ENCODE peak calls at places on chromosomes 16 and 17, in ten cellular contexts. B is ovary, J is upper lobe of left lung, Z is stomach, A is PC-3, M is OCI-LY7, T is heart left ventricle, H is mammary epithelial cell, U is fibroblast of lung, V is Caco-2. L is an unnamed sample. For H3K4me1, the result is how much of the 10 kb centered on the place peaks cover.

GRCh38 chr17:17028059-17028877 is 14.0 kb upstream of the MPRIP start:
- DNase-seq in B (peak), J (peak), Z (peak), A (peak), M (no peak), T (no peak), H (peak), U (peak), V (peak), L (peak)

GRCh38 chr16:12321363-12321762 is 344.8 kb downstream of the SNX29 start:
- DNase-seq in B (no peak), J (no peak), Z (no peak), A (no peak), M (peak), T (no peak), H (no peak), U (no peak), V (no peak), L (no peak)

GRCh38 chr17:74715144-74715543 is 2.4 kb upstream of the CD300LF start:
- DNase-seq in B (no peak), J (peak), Z (peak), A (peak), M (no peak), T (no peak), H (no peak), U (peak), V (peak), L (peak)

GRCh38 chr16:63714876-63715275 is 1407.0 kb downstream of the CDH11 start:
- DNase-seq in B (no peak), J (no peak), Z (peak), A (no peak), M (no peak), T (no peak), H (no peak), U (no peak), V (no peak), L (no peak)

GRCh38 chr17:79591695-79592094 is 19.2 kb downstream of the RBFOX3 start:
- DNase-seq in B (no peak), J (no peak), Z (no peak), A (no peak), M (no peak), T (no peak), H (no peak), U (no peak), V (no peak), L (no peak)

GRCh38 chr16:87653234-87653633 is 50.9 kb downstream of the JPH3 start:
- DNase-seq in B (no peak), J (no peak), Z (no peak), A (peak), M (peak), T (no peak), H (no peak), U (peak), V (peak), L (no peak)

GRCh38 chr16:1144476-1145382 is 8.2 kb upstream of the CACNA1H start:
- DNase-seq in B (no peak), J (no peak), Z (no peak), A (no peak), M (no peak), T (no peak), H (no peak), U (no peak), V (no peak), L (no peak)

GRCh38 chr17:81683584-81684441 is at the start of the genes ARL16 and HGS:
- DNase-seq in B (peak), J (peak), Z (peak), A (peak), M (peak), T (peak), H (peak), U (peak), V (peak), L (peak)

GRCh38 chr16:88591577-88592021 is 21.4 kb downstream of the ZC3H18 start:
- DNase-seq in B (no peak), J (peak), Z (no peak), A (no peak), M (no peak), T (peak), H (no peak), U (peak), V (no peak), L (no peak)

GRCh38 chr17:55334285-55334684 is 69.5 kb downstream of the HLF start:
- DNase-seq in B (no peak), J (no peak), Z (no peak), A (no peak), M (no peak), T (no peak), H (no peak), U (peak), V (no peak), L (no peak)

GRCh38 chr16:18983565-18984424 is at the start of gene TMC7:
- DNase-seq in B (peak), J (peak), Z (peak), A (peak), M (no peak), T (peak), H (peak), U (peak), V (peak), L (peak)

GRCh38 chr17:9255838-9256237 is 234.5 kb downstream of the NTN1 start:
- DNase-seq in B (no peak), J (no peak), Z (no peak), A (no peak), M (no peak), T (no peak), H (no peak), U (peak), V (no peak), L (no peak)

GRCh38 chr17:83189013-83189672 is 109.7 kb downstream of the METRNL start:
- DNase-seq in B (peak), J (no peak), Z (no peak), A (no peak), M (no peak), T (no peak), H (no peak), U (no peak), V (peak), L (no peak)

GRCh38 chr16:51734220-51734619 is 583.1 kb upstream of the SALL1 start:
- DNase-seq in B (no peak), J (no peak), Z (no peak), A (no peak), M (no peak), T (no peak), H (no peak), U (no peak), V (no peak), L (no peak)

GRCh38 chr17:8055851-8056231 is 17.0 kb downstream of the ALOX15B start:
- DNase-seq in B (peak), J (no peak), Z (no peak), A (no peak), M (no peak), T (no peak), H (no peak), U (no peak), V (no peak), L (peak)

GRCh38 chr17:73205326-73205980 is 12.6 kb downstream of the COG1 start:
- DNase-seq in B (no peak), J (no peak), Z (no peak), A (no peak), M (no peak), T (no peak), H (no peak), U (no peak), V (no peak), L (no peak)

GRCh38 chr17:64118452-64118979 is 11.4 kb downstream of the ERN1 start:
- DNase-seq in B (peak), J (peak), Z (peak), A (no peak), M (no peak), T (peak), H (no peak), U (no peak), V (no peak), L (peak)

GRCh38 chr17:82064433-82065192 is 991 bp downstream of the DUS1L start:
- DNase-seq in B (no peak), J (no peak), Z (peak), A (peak), M (peak), T (no peak), H (peak), U (no peak), V (no peak), L (no peak)

GRCh38 chr17:73271078-73271477 is 9.4 kb upstream of the CPSF4L start:
- DNase-seq in B (no peak), J (no peak), Z (no peak), A (no peak), M (peak), T (no peak), H (peak), U (no peak), V (no peak), L (no peak)

GRCh38 chr16:69410285-69410990 is 14.0 kb upstream of the CYB5B start:
- DNase-seq in B (no peak), J (no peak), Z (no peak), A (peak), M (no peak), T (no peak), H (peak), U (peak), V (no peak), L (no peak)
- H3K4me1 ChIP-seq in B (under half), J (under half), Z (under half), A (under half), M (under half), T (under half), H (under half), U (under half), V (under half), L (under half)

DNA sequence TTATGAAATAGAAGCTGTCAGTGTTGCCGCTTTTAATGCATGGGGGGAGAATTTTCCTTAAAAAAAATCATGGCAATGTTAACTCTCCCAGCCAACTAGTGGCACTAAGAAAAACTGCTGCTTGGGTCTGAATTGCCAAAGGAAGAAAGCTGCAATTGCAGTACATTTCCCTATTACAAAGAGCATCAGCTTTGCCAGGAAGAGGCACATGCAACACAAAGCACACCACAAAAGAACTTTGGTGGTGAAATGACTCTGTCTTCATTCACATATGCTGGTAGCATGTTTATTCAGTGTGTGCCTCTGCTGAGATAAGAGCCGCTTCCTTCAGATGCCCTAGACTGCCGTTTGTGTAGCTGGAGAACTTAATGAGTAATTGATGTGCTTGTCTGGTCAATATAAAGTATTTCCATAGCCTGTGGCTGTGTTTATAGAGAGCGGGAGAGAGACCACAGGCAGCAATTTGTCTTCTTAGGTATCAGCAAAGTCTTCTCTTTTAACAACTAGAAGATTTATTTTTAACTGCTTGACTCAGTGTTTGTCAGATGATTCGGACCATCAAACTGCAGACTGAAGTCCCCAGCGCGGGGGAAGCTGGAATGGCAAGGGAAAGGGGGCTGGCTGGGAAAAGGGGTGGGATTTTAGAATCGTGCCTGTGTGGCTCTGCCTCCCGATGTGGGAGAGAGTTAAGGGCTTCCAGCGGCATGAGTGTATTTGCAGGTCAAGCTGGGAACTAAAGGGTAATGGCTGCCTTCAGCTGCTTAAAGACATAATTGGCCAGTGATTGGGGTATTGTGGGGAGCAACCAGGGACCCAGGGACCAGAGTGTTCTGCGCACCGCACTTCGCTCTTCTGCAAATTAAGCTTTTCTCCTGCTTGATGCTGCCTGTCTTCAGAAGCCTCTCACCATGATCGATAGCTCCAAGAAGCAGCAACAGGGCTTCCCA is 115.2 kb downstream of the MRTFB start:
- DNase-seq in B (no peak), J (no peak), Z (no peak), A (peak), M (peak), T (peak), H (no peak), U (peak), V (no peak), L (no peak)
- TF ChIP-seq CTCF in B (peak), J (peak), Z (no peak), A (peak), M (peak), T (peak), H (peak), U (peak), V (peak), L (peak)

DNA sequence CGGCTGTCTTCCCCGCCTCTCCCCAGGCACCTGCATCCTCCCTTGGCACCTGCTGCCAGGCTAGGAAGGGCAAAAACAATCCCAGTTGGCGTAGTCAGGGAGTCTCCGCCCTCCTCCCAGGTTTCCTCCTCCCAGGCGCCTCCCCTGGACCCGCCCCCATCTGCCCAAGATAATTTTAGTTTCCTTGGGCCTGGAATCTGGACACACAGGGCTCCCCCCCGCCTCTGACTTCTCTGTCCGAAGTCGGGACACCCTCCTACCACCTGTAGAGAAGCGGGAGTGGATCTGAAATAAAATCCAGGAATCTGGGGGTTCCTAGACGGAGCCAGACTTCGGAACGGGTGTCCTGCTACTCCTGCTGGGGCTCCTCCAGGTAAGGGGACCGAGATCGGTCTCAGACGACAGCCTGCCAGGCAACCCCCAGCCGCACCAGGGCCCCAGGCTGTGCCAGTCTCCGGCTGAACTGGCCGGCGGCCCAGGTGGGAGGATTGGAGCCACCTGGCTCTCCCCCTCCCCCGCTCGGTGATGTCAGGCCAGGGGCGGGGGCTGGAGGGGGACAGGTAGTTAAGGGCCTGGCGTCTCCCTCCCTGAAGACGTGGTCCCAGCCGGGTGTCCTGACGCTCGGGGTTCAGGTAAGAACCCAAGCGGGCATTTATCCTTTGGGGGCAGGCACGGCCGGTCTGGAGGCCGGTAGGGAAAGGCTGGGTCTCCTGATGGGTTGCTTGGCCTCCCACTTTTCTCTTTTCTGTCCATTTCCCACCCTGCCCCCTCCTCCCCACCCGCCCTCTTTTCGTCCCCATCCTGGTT is at the start of gene GRB7:
- DNase-seq in B (no peak), J (peak), Z (peak), A (peak), M (no peak), T (no peak), H (peak), U (no peak), V (peak), L (peak)
- H3K4me3 ChIP-seq in B (peak), J (peak), Z (peak), A (peak), M (no peak), T (peak), H (peak), U (no peak), V (peak), L (peak)

GRCh38 chr17:42679492-42680330 is 1.9 kb downstream of the CCR10 start:
- DNase-seq in B (peak), J (peak), Z (peak), A (peak), M (peak), T (peak), H (peak), U (peak), V (peak), L (peak)
- H3K4me1 ChIP-seq in B (under half), J (half or more), Z (half or more), A (under half), M (half or more), T (under half), H (under half), U (under half), V (under half), L (half or more)

DNA sequence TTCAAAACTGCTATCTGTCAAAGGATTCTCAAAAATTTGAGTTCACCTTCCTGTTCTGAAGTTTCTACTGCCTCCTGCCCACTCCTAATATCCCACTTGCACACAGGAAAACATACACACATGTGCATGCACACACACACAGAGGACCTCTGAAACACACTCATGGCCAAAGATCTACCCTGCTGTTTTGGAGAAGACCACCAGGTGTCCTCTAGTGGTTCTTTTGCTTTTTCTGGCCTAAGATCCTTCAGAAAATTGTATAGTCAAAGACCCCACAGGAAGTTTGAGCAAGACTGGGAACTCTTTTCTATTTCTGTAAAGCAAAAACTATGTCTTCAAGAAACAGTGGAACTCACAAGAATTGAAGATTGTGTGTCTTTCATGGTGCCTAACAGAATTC is 90.2 kb downstream of the CDH8 start:
- DNase-seq in B (no peak), J (no peak), Z (no peak), A (no peak), M (no peak), T (no peak), H (no peak), U (no peak), V (no peak), L (no peak)
- TF ChIP-seq CTCF in B (no peak), J (no peak), Z (no peak), A (peak), M (peak), T (no peak), H (no peak), U (no peak), V (peak), L (no peak)

DNA sequence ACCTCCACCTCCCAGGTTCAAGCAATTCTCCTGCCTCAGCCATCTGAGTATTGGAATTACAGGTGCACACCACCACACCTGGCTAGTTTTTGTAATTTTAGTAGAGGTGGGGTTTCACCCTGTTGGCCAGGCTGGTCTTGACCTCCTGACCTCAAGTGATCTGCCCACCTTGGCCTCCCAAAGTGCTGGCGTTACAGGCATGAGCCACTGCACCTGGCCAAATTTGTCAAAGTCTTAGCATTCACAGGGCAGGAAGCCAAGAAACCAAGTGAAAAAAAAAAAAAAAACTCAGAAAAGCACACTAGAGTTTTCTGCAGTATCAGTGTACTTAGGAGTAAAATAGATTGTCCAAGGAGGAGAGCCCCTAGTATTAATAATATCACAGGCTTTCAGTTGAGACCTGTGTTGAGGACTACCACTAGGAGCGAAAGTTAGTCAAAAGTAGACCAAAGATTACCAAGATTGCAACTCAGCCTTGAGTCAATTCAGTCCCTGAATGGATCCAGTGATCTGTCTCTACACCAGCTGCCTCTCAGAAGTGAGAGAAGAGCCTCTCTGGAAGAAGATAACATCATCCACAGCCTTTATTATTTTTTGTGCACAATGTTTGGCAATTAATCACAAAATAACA is 159.7 kb downstream of the CEP112 start:
- DNase-seq in B (no peak), J (no peak), Z (no peak), A (no peak), M (no peak), T (no peak), H (no peak), U (no peak), V (no peak), L (no peak)
- H3K4me3 ChIP-seq in B (no peak), J (no peak), Z (no peak), A (no peak), M (no peak), T (no peak), H (no peak), U (no peak), V (no peak), L (no peak)

DNA sequence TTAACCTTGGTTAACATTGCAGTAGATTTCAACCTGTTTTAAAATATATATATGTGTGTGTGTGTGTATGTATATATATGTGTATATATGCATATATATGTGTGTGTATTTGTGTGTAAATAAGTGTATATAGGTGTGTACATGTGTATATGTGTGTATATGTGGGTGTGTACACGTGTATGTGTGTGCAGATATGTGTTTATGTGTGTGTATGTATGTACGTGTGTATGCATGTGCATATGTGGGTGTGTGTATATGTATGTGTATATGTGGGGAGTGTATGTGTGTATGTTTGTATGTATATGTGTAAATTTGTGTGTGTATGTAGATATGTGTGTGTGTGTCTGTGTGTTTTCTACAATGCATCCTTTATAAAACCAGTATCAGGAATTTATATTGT is 205.5 kb upstream of the FOXF1 start:
- DNase-seq in B (no peak), J (no peak), Z (no peak), A (no peak), M (no peak), T (no peak), H (no peak), U (no peak), V (no peak), L (no peak)
- H3K4me1 ChIP-seq in B (under half), J (under half), Z (under half), A (under half), M (under half), T (under half), H (under half), U (under half), V (under half), L (under half)

DNA sequence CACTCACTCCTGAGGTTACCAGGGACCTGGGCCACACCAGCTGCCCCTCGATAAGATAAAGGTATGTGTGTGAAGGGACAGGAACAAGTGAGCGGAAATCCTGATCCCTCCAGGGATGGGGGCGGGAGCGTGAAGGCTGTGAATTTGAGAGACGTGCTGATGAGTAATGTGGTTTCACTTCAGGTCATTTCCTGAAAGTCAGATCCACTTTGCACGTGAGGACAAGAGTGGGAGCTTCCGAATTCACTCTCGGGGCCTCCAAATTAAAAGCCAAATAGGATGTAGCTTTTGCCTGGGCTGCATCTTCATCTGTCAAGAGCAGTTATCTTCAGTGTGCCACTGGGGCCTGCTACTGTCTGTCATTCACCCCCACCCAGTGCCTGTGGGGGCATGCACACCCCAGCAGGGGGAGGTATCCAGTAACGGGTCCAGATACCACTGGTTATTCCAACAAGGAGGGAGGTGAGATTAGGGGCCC is 87.4 kb upstream of the LHX1 start:
- DNase-seq in B (no peak), J (no peak), Z (no peak), A (peak), M (peak), T (no peak), H (peak), U (peak), V (no peak), L (no peak)
- TF ChIP-seq CTCF in B (no peak), J (no peak), Z (no peak), A (no peak), M (no peak), T (no peak), H (peak), U (no peak), V (peak), L (no peak)

GRCh38 chr17:77144227-77144626 is 3.5 kb downstream of the SEC14L1 start:
- DNase-seq in B (no peak), J (no peak), Z (no peak), A (no peak), M (peak), T (no peak), H (no peak), U (no peak), V (no peak), L (no peak)
- H3K4me3 ChIP-seq in B (no peak), J (peak), Z (no peak), A (no peak), M (peak), T (peak), H (no peak), U (no peak), V (no peak), L (peak)